ENCODE peak calls at places on chromosome 11, in five cellular contexts. E is K562, Z is A549, J is HCT116, V is HepG2. X is an unnamed sample.

GRCh38 chr11:108115495-108116140 is 5.7 kb upstream of the ACAT1 start:
- DNase-seq in Z (peak; percentile 24), V (no peak), E (no peak), J (no peak), X (peak; percentile 89)

GRCh38 chr11:47948137-47948536 is 32.2 kb upstream of the PTPRJ start:
- DNase-seq in J (no peak), E (peak; percentile 70), V (no peak), Z (no peak), X (no peak)

GRCh38 chr11:66346476-66347424 is 679 bp downstream of the B4GAT1 start:
- DNase-seq in J (no peak), V (no peak), E (no peak), Z (no peak), X (no peak)

GRCh38 chr11:36453678-36454077 is 56.4 kb downstream of the TRAF6 start:
- DNase-seq in E (no peak), J (no peak), V (no peak), Z (no peak), X (peak; percentile 37)

GRCh38 chr11:16853859-16854258 is 115.4 kb downstream of the C11orf58 start:
- DNase-seq in V (no peak), J (no peak), E (no peak), Z (no peak), X (no peak)

GRCh38 chr11:6297831-6298230 is 22.5 kb downstream of the CAVIN3 start:
- DNase-seq in V (no peak), E (no peak), Z (no peak), J (no peak), X (no peak)

GRCh38 chr11:6196396-6196795 is 2.6 kb upstream of the OR52W1 start:
- DNase-seq in Z (no peak), V (no peak), J (no peak), E (no peak), X (no peak)

GRCh38 chr11:120134931-120135228 is 3.0 kb downstream of the TRIM29 start:
- DNase-seq in Z (no peak), E (no peak), V (no peak), J (no peak), X (no peak)

GRCh38 chr11:118691926-118692830 is 12.7 kb upstream of the TREH start:
- DNase-seq in J (no peak), Z (no peak), V (peak; percentile 45), E (no peak), X (peak; percentile 67)

GRCh38 chr11:72243173-72243566 is 806 bp downstream of the PHOX2A start:
- DNase-seq in E (no peak), J (no peak), Z (no peak), V (no peak), X (no peak)

GRCh38 chr11:28808771-28809170 is 700.6 kb downstream of the METTL15 start:
- DNase-seq in V (no peak), E (no peak), Z (no peak), J (no peak), X (no peak)

GRCh38 chr11:132838621-132839020 is 693.7 kb downstream of the OPCML start:
- DNase-seq in V (no peak), Z (no peak), J (no peak), E (no peak), X (peak; percentile 45)

GRCh38 chr11:12789054-12789453 is 114.8 kb downstream of the TEAD1 start:
- DNase-seq in E (no peak), Z (no peak), J (no peak), V (no peak), X (no peak)

DNA sequence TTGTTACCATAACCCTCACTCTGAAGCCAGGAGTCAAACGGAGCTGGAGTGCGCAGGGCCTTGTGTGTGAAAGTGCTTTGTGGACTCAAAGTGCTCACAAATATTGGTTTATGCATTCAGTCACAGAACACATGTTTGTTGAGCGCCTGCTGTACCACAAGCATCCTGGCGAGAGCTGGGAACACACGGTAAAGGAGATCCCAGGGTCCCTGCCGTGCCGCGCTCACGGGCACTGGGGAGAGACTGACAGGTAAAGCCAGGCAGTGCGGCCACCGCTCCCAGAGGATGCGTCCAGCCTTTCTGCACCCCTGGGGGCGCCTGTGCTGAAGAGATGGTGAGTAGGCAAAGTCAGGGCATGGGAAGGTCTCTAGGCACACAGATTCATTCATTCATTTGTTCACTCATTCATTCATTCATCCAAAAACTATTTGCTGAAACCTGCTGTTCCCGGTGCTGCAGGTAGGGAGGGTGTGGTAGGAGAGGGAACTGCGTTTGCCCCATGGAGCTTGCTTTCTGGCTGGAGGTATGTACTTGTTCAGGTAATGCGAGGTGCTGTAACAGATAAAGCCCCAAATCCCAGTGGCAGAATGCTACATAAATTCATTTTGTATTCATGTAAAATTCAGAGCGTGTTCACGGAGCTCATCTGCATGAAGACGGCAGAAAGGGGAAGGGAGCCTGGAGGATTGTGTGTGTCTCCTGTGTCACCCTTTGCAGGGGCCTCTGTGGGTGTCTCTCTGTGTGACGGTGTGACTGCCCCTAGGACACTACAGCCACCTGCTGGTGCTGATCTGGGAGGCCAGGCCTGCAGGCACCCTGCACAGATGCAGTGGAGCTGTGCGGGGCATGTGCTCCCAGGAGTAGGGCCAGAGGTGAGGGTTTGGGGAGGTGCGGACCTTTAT is 167.0 kb upstream of the B3GAT1 start:
- DNase-seq in J (peak; percentile 18), Z (no peak), E (no peak), V (peak; percentile 9), X (no peak)
- TF ChIP-seq CEBPB in J (no peak), Z (no peak), E (no peak), V (no peak), X (no peak)

GRCh38 chr11:33000181-33000580 is 15.5 kb upstream of the DEPDC7 start:
- DNase-seq in V (no peak), Z (no peak), E (no peak), J (no peak), X (peak; percentile 89)
- TF ChIP-seq CEBPB in V (no peak), Z (no peak), E (no peak), J (no peak), X (peak; percentile 76)

DNA sequence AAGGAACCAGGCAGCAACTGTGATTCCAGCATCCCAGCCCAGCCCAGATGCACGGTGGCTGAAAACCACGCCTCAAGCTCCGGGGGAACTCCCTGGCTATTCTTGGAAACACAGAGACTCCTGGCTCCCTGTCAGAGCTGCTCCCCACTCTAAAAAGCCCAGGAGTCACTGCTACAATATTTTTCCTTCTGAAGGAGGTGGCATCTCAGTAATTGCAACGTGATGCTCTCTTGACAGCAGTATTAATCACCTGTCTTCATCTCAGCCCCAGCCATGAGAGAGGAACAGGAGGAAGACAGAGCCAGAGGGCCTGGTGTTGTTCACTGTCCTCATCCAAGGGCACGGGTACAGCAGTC is 26.9 kb downstream of the DRD2 start:
- DNase-seq in E (no peak), J (no peak), Z (no peak), V (no peak), X (no peak)
- TF ChIP-seq CEBPB in E (no peak), J (no peak), Z (no peak), V (no peak), X (no peak)

DNA sequence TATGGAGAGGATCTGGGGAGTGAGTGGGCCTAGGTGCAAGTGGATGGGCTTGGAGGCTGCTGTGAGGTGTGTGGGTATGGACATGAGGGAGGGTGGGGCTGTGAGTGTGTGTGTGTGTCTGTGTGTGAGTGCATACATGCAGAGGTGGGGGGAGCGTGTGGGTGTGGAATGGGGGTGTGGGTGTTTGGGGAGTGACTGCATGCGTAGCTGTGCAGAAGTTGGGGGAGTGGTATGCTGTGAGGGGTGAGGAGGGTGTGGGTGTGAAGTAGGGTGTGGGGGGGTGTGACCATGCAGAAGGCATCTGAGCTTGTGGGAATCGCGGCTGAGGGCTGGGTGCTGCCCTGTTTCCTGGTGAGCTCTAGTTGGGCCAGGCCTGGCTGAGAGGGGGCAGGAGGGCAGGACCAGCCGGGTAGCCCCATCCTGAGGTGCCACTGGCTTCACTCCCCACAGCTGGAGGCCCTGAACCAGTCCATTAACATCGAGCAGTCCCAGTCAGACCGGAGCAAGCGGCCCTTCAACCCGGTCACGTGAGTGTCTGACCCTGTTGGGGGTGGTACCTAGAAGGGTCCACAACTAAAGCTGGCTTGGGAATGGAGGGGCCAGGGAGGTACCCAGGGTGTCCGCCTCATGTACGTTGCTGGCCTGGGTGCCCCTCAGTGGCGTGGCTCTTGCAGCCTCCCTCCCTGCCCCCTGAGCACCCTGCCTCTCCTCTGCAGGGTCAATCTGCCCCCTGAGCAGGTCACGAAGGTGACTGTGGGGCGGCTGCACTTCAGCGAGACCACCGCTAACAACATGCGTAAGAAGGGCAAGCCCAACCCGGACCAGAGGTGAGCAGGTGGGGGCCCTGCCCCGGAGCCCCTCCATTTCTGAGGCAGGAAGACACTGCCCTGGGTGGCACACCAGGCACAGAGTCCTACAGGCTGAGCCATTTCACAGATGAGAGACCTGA is 16.5 kb downstream of the TMEM258 start:
- DNase-seq in J (no peak), Z (no peak), E (peak; percentile 58), V (no peak), X (no peak)
- TF ChIP-seq CEBPB in J (no peak), Z (no peak), E (no peak), V (no peak), X (no peak)

GRCh38 chr11:128684582-128685382 is 9.1 kb upstream of the FLI1 start:
- DNase-seq in Z (no peak), J (no peak), E (no peak), V (no peak), X (no peak)
- TF ChIP-seq CEBPB in Z (no peak), J (no peak), E (no peak), V (no peak), X (no peak)

GRCh38 chr11:104705475-104706195 is 192.6 kb downstream of the CASP12 start:
- DNase-seq in J (no peak), Z (no peak), E (no peak), V (no peak), X (peak; percentile 18)
- TF ChIP-seq CEBPB in J (no peak), Z (no peak), E (no peak), V (no peak), X (no peak)

DNA sequence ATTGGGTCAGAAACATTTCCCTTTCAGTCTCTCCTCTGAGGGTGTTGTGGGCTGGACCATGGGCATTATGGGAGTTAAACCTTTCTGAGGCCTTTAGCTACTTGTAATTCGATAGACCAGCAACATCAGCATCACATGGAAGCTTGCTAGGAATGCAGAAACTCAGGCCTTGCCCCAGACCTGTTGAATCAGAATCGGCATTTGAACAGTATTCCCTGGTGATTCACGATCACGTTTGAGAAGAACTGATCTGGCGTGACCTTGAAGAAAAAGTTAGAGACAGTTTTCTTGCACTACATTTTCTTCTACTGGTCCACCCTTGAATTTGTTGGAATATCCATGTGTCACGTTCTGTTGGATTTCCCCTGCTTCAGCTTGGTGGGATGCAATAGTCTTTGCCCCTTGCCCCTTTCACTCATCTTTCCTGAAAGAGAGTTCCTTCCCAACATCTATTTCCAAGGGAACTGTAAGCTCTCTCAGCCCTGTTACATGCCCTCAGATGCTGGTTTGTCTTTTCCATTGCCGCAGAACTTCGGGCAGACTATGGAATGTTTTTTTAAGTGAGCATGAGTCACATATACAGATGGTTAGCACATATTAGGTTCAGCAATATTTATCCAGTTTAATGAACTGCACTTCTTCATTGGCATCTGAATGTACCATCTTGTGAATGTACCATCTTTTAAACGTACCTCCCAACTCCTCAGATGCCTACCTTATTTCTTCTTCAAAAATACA is 23.9 kb downstream of the EHF start:
- DNase-seq in E (no peak), V (no peak), J (no peak), Z (no peak), X (peak; percentile 89)
- TF ChIP-seq CEBPB in E (no peak), V (no peak), J (no peak), Z (no peak), X (peak; percentile 65)